ENCODE peak calls at places on chromosome 6, in five cellular contexts. U, F, H, C and E are unnamed samples.

GRCh38 chr6:4941782-4942672 is 61.8 kb downstream of the RPP40 start:
- DNase-seq in U (no peak), F (peak; percentile 91), H (no peak), C (no peak), E (peak; percentile 92)

GRCh38 chr6:166957805-166958076 is 1.4 kb upstream of the RNASET2 start:
- DNase-seq in U (no peak), F (no peak), H (no peak), C (no peak), E (no peak)

GRCh38 chr6:105452376-105452775 is 49.5 kb upstream of the PREP start:
- DNase-seq in U (no peak), F (no peak), H (no peak), C (no peak), E (no peak)

GRCh38 chr6:1739220-1739619 is 129.5 kb downstream of the FOXC1 start:
- DNase-seq in U (no peak), F (no peak), H (no peak), C (no peak), E (no peak)

GRCh38 chr6:167819640-167820039 is 7.1 kb upstream of the AFDN start:
- DNase-seq in U (no peak), F (no peak), H (no peak), C (no peak), E (no peak)

GRCh38 chr6:25010166-25010565 is 74.4 kb upstream of the RIPOR2 start:
- DNase-seq in U (no peak), F (no peak), H (no peak), C (no peak), E (no peak)

GRCh38 chr6:128158496-128158895 is 257.6 kb upstream of the THEMIS start:
- DNase-seq in U (no peak), F (no peak), H (no peak), C (no peak), E (no peak)

GRCh38 chr6:129177801-129178200 is 294.9 kb downstream of the LAMA2 start:
- DNase-seq in U (no peak), F (no peak), H (no peak), C (no peak), E (no peak)

GRCh38 chr6:19380287-19380686 is 456.9 kb upstream of the ID4 start:
- DNase-seq in U (no peak), F (no peak), H (no peak), C (no peak), E (no peak)

GRCh38 chr6:49522710-49523593 is 23.2 kb downstream of the GLYATL3 start:
- DNase-seq in U (no peak), F (no peak), H (no peak), C (no peak), E (no peak)

GRCh38 chr6:79601020-79601609 is 30.0 kb upstream of the SH3BGRL2 start:
- DNase-seq in U (no peak), F (no peak), H (no peak), C (no peak), E (no peak)

GRCh38 chr6:128605961-128606360 is 85.6 kb upstream of the PTPRK start:
- DNase-seq in U (no peak), F (peak; percentile 9), H (no peak), C (no peak), E (no peak)

GRCh38 chr6:113854531-113855499 is 2.3 kb upstream of the MARCKS start:
- DNase-seq in U (peak; percentile 29), F (peak; percentile 21), H (peak; percentile 67), C (peak; percentile 75), E (peak; percentile 42)
- TF ChIP-seq CTCF in U (no peak), F (no peak), H (no peak), C (no peak), E (no peak)

GRCh38 chr6:134317471-134318131 is at the start of gene SGK1:
- DNase-seq in U (no peak), F (no peak), H (no peak), C (peak; percentile 72), E (no peak)
- TF ChIP-seq POLR2A in U (no peak), F (no peak), H (no peak), C (no peak), E (no peak)

GRCh38 chr6:154872605-154873004 is 122.5 kb upstream of the TIAM2 start:
- DNase-seq in U (no peak), F (no peak), H (no peak), C (no peak), E (no peak)
- TF ChIP-seq CTCF in U (no peak), F (no peak), H (no peak), C (no peak), E (no peak)

GRCh38 chr6:131949615-131949908 is 1.6 kb downstream of the CCN2 start:
- DNase-seq in U (no peak), F (no peak), H (no peak), C (no peak), E (no peak)

GRCh38 chr6:131951576-131952230 is 531 bp upstream of the CCN2 start:
- DNase-seq in U (no peak), F (no peak), H (no peak), C (no peak), E (no peak)

GRCh38 chr6:131948692-131949614 is 2.2 kb downstream of the CCN2 start:
- DNase-seq in U (no peak), F (no peak), H (no peak), C (no peak), E (no peak)

GRCh38 chr6:131950767-131951575 is at the start of gene CCN2:
- DNase-seq in U (no peak), F (no peak), H (peak; percentile 77), C (peak; percentile 86), E (no peak)

GRCh38 chr6:131949909-131950766 is 1.0 kb downstream of the CCN2 start:
- DNase-seq in U (peak; percentile 7), F (no peak), H (peak; percentile 80), C (peak; percentile 88), E (no peak)
- TF ChIP-seq POLR2A in U (no peak), F (no peak), H (no peak), C (no peak), E (no peak)

GRCh38 chr6:13814176-13814937 is at the start of gene MCUR1:
- DNase-seq in U (peak; percentile 63), F (peak; percentile 97), H (peak; percentile 87), C (peak; percentile 92), E (peak; percentile 93)
- TF ChIP-seq CTCF in U (peak; percentile 30), F (peak; percentile 12), H (no peak), C (no peak), E (peak; percentile 35)

GRCh38 chr6:145733770-145734169 is 1.6 kb downstream of the EPM2A start:
- DNase-seq in U (no peak), F (peak; percentile 55), H (no peak), C (no peak), E (peak; percentile 59)

GRCh38 chr6:145733207-145733606 is 2.1 kb downstream of the EPM2A start:
- DNase-seq in U (no peak), F (no peak), H (no peak), C (no peak), E (no peak)

GRCh38 chr6:145734486-145735355 is 599 bp downstream of the EPM2A start:
- DNase-seq in U (peak; percentile 28), F (peak; percentile 96), H (peak; percentile 87), C (peak; percentile 90), E (peak; percentile 84)

GRCh38 chr6:145736854-145737181 is 1.5 kb upstream of the EPM2A start:
- DNase-seq in U (no peak), F (no peak), H (no peak), C (no peak), E (no peak)

DNA sequence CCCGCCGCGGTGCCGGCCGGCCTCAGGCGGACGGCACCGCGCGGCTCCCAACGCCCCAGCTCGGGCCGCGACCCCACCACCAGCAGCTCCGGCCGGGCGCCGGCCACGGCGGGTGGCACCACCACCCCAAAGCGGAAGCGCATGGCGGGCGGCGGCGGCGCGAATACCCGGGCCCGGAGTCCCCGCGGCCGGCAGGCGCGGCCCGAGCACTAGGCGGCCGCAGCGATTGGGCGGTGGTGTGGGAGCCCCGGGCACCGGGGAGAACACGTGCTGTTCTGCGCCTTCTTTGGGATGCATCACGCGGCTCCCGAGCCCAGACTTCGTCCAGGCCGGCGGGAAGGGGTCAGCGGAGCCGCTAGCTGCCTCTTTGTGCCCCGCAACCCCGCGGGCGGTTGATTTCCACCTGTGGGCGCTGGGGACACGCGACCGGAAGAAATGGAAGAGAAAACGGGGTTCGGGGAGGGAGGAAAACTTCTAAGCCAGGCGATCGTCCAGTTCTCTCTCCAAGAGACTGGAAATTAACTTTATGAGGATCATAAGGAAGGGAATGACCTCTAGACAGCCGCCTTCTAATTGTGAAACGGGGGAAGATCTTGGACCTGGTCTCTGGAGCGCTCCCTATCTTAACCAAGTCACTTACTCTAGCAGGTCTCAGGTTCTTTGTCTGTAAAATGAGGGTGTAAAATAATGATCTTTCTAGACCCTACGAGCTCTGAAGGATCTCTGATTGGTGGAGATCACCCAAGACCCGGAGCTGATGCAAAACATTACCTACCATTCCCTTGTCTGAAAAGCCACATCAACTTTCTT is at the start of gene EPM2A:
- DNase-seq in U (peak; percentile 28), F (peak; percentile 86), H (peak; percentile 87), C (peak; percentile 83), E (peak; percentile 46)
- TF ChIP-seq POLR2A in U (no peak), F (peak; percentile 57), H (no peak), C (no peak), E (peak; percentile 75)